ENCODE peak calls at places on chromosomes 13 and 19, in eight cellular contexts. F, L, Q, Y, W, B, C and N are unnamed samples.

GRCh38 chr13:101535192-101535746 is 82.8 kb downstream of the ITGBL1 start:
- DNase-seq in L (no peak), F (no peak), W (no peak), Q (no peak), C (no peak), Y (no peak), B (no peak), N (no peak)

GRCh38 chr13:19713186-19713965 is 69.4 kb downstream of the PSPC1 start:
- DNase-seq in C (no peak), W (no peak), F (no peak), Y (no peak), L (no peak), Q (no peak), B (no peak), N (no peak)

GRCh38 chr13:33367931-33368330 is 82.4 kb upstream of the STARD13 start:
- DNase-seq in L (no peak), B (no peak), F (peak), Y (no peak), C (no peak), W (no peak), Q (no peak), N (no peak)

GRCh38 chr13:97018029-97018819 is 23.9 kb upstream of the OXGR1 start:
- DNase-seq in Q (peak), B (peak), F (peak), C (peak), L (no peak), Y (no peak), W (no peak), N (no peak)

GRCh38 chr13:38944219-38944618 is 46.4 kb downstream of the STOML3 start:
- DNase-seq in Q (no peak), Y (no peak), C (no peak), F (no peak), W (no peak), B (no peak), L (no peak), N (no peak)

GRCh38 chr13:79711631-79712030 is 230.7 kb downstream of the NDFIP2 start:
- DNase-seq in L (no peak), W (no peak), C (no peak), Y (no peak), Q (no peak), B (no peak), F (no peak), N (no peak)

GRCh38 chr19:18294467-18294864 is 13.0 kb upstream of the JUND start:
- DNase-seq in Q (peak), F (peak), L (peak), C (peak), W (peak), B (no peak), Y (no peak), N (peak)

GRCh38 chr13:46751811-46752635 is 44.9 kb downstream of the ESD start:
- DNase-seq in B (no peak), W (peak), L (peak), Q (peak), C (no peak), F (peak), Y (no peak), N (no peak)

GRCh38 chr19:51799998-51800848 is 5.3 kb downstream of the FPR3 start:
- DNase-seq in L (no peak), F (no peak), Q (no peak), Y (peak), B (no peak), W (no peak), C (no peak), N (no peak)

GRCh38 chr19:940591-941291 is 14.9 kb downstream of the ARID3A start:
- DNase-seq in W (peak), C (peak), Q (peak), Y (peak), B (peak), F (peak), L (peak), N (peak)

GRCh38 chr19:898663-899062 is 5.4 kb downstream of the RNU6-9 start:
- DNase-seq in B (no peak), C (no peak), W (no peak), Q (no peak), F (peak), Y (no peak), L (peak), N (peak)

GRCh38 chr13:98022210-98022609 is 68.7 kb downstream of the IPO5 start:
- DNase-seq in Y (no peak), F (no peak), W (no peak), L (no peak), Q (no peak), C (no peak), B (peak), N (peak)

GRCh38 chr13:43698743-43699142 is 88.0 kb downstream of the ENOX1 start:
- DNase-seq in C (no peak), Y (no peak), L (no peak), F (no peak), W (no peak), Q (no peak), B (peak), N (peak)

GRCh38 chr19:48190288-48191284 is 20.1 kb downstream of the ZSWIM9 start:
- DNase-seq in Y (no peak), L (peak), B (peak), C (peak), Q (peak), F (peak), W (peak), N (peak)

GRCh38 chr13:84802073-84802472 is 919.8 kb upstream of the SLITRK1 start:
- DNase-seq in C (no peak), L (no peak), W (no peak), B (no peak), Y (no peak), F (no peak), Q (no peak), N (no peak)

GRCh38 chr13:87302034-87302433 is 369.1 kb upstream of the SLITRK5 start:
- DNase-seq in Y (no peak), Q (no peak), W (no peak), L (no peak), F (no peak), C (no peak), B (no peak), N (no peak)

GRCh38 chr13:97342136-97342535 is 91.8 kb upstream of the RAP2A start:
- DNase-seq in L (no peak), F (no peak), C (no peak), Y (no peak), B (no peak), Q (no peak), W (no peak), N (no peak)

GRCh38 chr19:3975144-3975543 is 4.2 kb upstream of the DAPK3 start:
- DNase-seq in Q (no peak), L (no peak), C (no peak), W (no peak), Y (no peak), B (no peak), F (no peak), N (no peak)

GRCh38 chr19:47610902-47611301 is 2.0 kb downstream of the BICRA start:
- DNase-seq in B (no peak), C (no peak), Q (no peak), W (no peak), Y (no peak), L (no peak), F (no peak), N (no peak)

GRCh38 chr13:71304861-71305260 is 562.1 kb downstream of the DACH1 start:
- DNase-seq in Q (no peak), Y (no peak), L (no peak), C (no peak), B (no peak), F (no peak), W (no peak), N (no peak)

GRCh38 chr13:99590519-99591011 is 89.3 kb downstream of the TM9SF2 start:
- DNase-seq in Q (no peak), L (no peak), C (no peak), B (no peak), Y (no peak), W (no peak), F (no peak), N (no peak)

GRCh38 chr13:51035469-51035868 is 75.6 kb downstream of the C13orf42 start:
- DNase-seq in Y (no peak), W (no peak), L (no peak), Q (no peak), B (no peak), F (no peak), C (no peak), N (no peak)

GRCh38 chr19:17678836-17679235 is 9.3 kb downstream of the UNC13A start:
- DNase-seq in Y (no peak), L (no peak), W (no peak), C (no peak), F (no peak), Q (no peak), B (no peak), N (no peak)

GRCh38 chr13:85261757-85262346 is 537.4 kb downstream of the SLITRK6 start:
- DNase-seq in Y (no peak), F (no peak), B (no peak), C (no peak), L (no peak), W (no peak), Q (no peak), N (no peak)

GRCh38 chr13:103157434-103158145 is 91.4 kb upstream of the SLC10A2 start:
- DNase-seq in Y (no peak), Q (no peak), C (no peak), F (no peak), B (no peak), W (no peak), L (no peak), N (no peak)

GRCh38 chr19:18700501-18701249 is 17.2 kb downstream of the CRTC1 start:
- DNase-seq in F (peak), Q (peak), Y (peak), W (peak), L (peak), C (peak), B (no peak), N (peak)

GRCh38 chr13:41847216-41847615 is 113.7 kb downstream of the VWA8 start:
- DNase-seq in Q (no peak), L (no peak), B (no peak), W (no peak), C (no peak), Y (no peak), F (no peak), N (no peak)

GRCh38 chr19:54729416-54730188 is 5.4 kb downstream of the KIR3DL3 start:
- DNase-seq in W (no peak), Q (no peak), L (no peak), F (no peak), B (no peak), Y (no peak), C (no peak), N (no peak)

GRCh38 chr13:95404141-95404882 is 103.1 kb upstream of the ABCC4 start:
- DNase-seq in Y (peak), F (peak), C (peak), W (peak), L (peak), B (peak), Q (peak), N (peak)

GRCh38 chr19:36246006-36246391 is 31.1 kb downstream of the ZNF146 start:
- DNase-seq in Y (no peak), L (no peak), C (no peak), F (no peak), W (no peak), B (no peak), Q (no peak), N (peak)

GRCh38 chr19:53865918-53866696 is 1.6 kb upstream of the MYADM start:
- DNase-seq in Q (peak), B (peak), Y (peak), L (peak), W (peak), F (peak), C (peak), N (peak)

GRCh38 chr13:61812286-61812685 is 396.6 kb upstream of the PCDH20 start:
- DNase-seq in C (no peak), B (no peak), Q (no peak), L (no peak), W (no peak), F (no peak), Y (no peak), N (no peak)